ENCODE peak calls at places on chromosomes 1 and 21, in six cellular contexts. Y is lower lobe of right lung, Z is NCI-H146, C is bronchial epithelial cell, V is heart left ventricle, P is AG10803. N is an unnamed sample.

GRCh38 chr21:37787456-37787855 is 128.8 kb downstream of the KCNJ6 start:
- DNase-seq in P (peak; percentile 92), V (no peak), Z (no peak), C (peak; percentile 74), Y (no peak), N (no peak)

GRCh38 chr1:90973897-90974798 is 47.7 kb downstream of the ZNF644 start:
- DNase-seq in Y (no peak), Z (no peak), C (peak; percentile 69), V (no peak), P (peak; percentile 37), N (no peak)

GRCh38 chr1:179034720-179035119 is 9.0 kb downstream of the FAM20B start:
- DNase-seq in C (peak; percentile 38), Y (no peak), P (peak; percentile 79), V (no peak), Z (no peak), N (no peak)

GRCh38 chr1:29631361-29631760 is 395.0 kb downstream of the PTPRU start:
- DNase-seq in Z (no peak), V (no peak), C (no peak), Y (no peak), P (no peak), N (no peak)

GRCh38 chr1:38246955-38247952 is 200.7 kb upstream of the POU3F1 start:
- DNase-seq in Z (peak; percentile 38), V (no peak), Y (no peak), C (no peak), P (peak; percentile 35), N (no peak)

GRCh38 chr1:235826102-235826854 is 40.4 kb downstream of the LYST start:
- DNase-seq in P (no peak), C (no peak), Z (no peak), V (no peak), Y (no peak), N (no peak)

GRCh38 chr1:27526569-27527222 is 36.7 kb upstream of the WASF2 start:
- DNase-seq in C (peak; percentile 46), Y (no peak), Z (peak; percentile 62), P (no peak), V (no peak), N (no peak)

GRCh38 chr1:43440358-43440757 is 13.4 kb downstream of the HYI start:
- DNase-seq in V (no peak), Y (no peak), Z (no peak), C (no peak), P (no peak), N (no peak)

GRCh38 chr21:42850866-42851391 is 28.4 kb downstream of the WDR4 start:
- DNase-seq in P (peak; percentile 15), V (no peak), Z (no peak), C (no peak), Y (no peak), N (no peak)

GRCh38 chr21:28538987-28539622 is 453.6 kb downstream of the LTN1 start:
- DNase-seq in P (peak; percentile 55), Y (no peak), C (peak; percentile 68), V (no peak), Z (no peak), N (no peak)

N was measured in NCI-H2081 treated with DMSO at 0.1 percent for 48 hours.